ENCODE peak calls at places on chromosome 3, in five cellular contexts. N is GM23248; U is body of pancreas; F is activated naive CD4-positive, alpha-beta T cell treated with anti-CD3 and anti-CD28 coated beads, Interleukin-2, amount 10 ng/mL, durations not matched to agents 7 days and 5 days; J is GDM1. Z is an unnamed sample.

GRCh38 chr3:32699429-32699828 is 14.4 kb downstream of the CNOT10 start:
- DNase-seq in N (no peak), U (no peak), F (no peak), J (no peak), Z (no peak)

GRCh38 chr3:197135212-197135611 is 105.6 kb upstream of the MELTF start:
- DNase-seq in N (peak), U (no peak), F (no peak), J (no peak), Z (peak)

GRCh38 chr3:9955611-9956352 is 3.6 kb upstream of the PRRT3 start:
- DNase-seq in N (peak), U (no peak), F (no peak), J (no peak), Z (no peak)

GRCh38 chr3:48439820-48440589 is at the start of the genes CCDC51 and TMA7:
- DNase-seq in N (peak), U (peak), F (peak), J (peak), Z (peak)

GRCh38 chr3:106380232-106380631 is 511.4 kb upstream of the CBLB start:
- DNase-seq in N (no peak), U (no peak), F (no peak), J (no peak), Z (no peak)

GRCh38 chr3:143951351-143951971 is 20.2 kb upstream of the DIPK2A start:
- DNase-seq in N (peak), U (no peak), F (peak), J (peak), Z (peak)

GRCh38 chr3:11006986-11007385 is 14.4 kb downstream of the SLC6A1 start:
- DNase-seq in N (no peak), U (no peak), F (no peak), J (no peak), Z (no peak)

GRCh38 chr3:136078421-136079364 is 113.2 kb downstream of the PPP2R3A start:
- DNase-seq in N (peak), U (no peak), F (no peak), J (peak), Z (peak)